ENCODE peak calls at places on chromosomes 3 and 15, in seven cellular contexts. V is heart left ventricle; H is cardiac muscle cell; U is MG63; A is dorsolateral prefrontal cortex; G is activated CD8-positive, alpha-beta memory T cell treated with anti-CD3 and anti-CD28 coated beads for 4 hours; K is AG10803. R is an unnamed sample.

GRCh38 chr3:57652203-57652602 is 40.7 kb downstream of the DENND6A start:
- DNase-seq in V (no peak), H (peak), U (no peak), A (no peak), G (no peak), K (no peak), R (no peak)

GRCh38 chr15:90205886-90206285 is 4.8 kb downstream of the SEMA4B start:
- DNase-seq in V (no peak), H (no peak), U (no peak), A (no peak), G (no peak), K (no peak), R (no peak)

GRCh38 chr15:98035134-98035533 is 74.6 kb downstream of the ARRDC4 start:
- DNase-seq in V (no peak), H (no peak), U (no peak), A (no peak), G (no peak), K (no peak), R (no peak)

GRCh38 chr3:139427283-139428060 is 38.0 kb upstream of the COPB2 start:
- DNase-seq in V (no peak), H (peak), U (no peak), A (no peak), G (no peak), K (peak), R (no peak)

GRCh38 chr3:124778061-124778460 is 47.8 kb downstream of the UMPS start:
- DNase-seq in V (no peak), H (no peak), U (no peak), A (no peak), G (no peak), K (no peak), R (no peak)

GRCh38 chr3:11568503-11569155 is 75.1 kb downstream of the VGLL4 start:
- DNase-seq in V (peak), H (peak), U (peak), A (peak), G (no peak), K (peak), R (no peak)

GRCh38 chr15:34023932-34024331 is 15.1 kb downstream of the AVEN start:
- DNase-seq in V (no peak), H (peak), U (no peak), A (no peak), G (no peak), K (peak), R (no peak)

GRCh38 chr3:151576524-151576923 is 115.7 kb upstream of the IGSF10 start:
- DNase-seq in V (no peak), H (no peak), U (no peak), A (no peak), G (no peak), K (no peak), R (no peak)

GRCh38 chr3:171358171-171358890 is 101.9 kb downstream of the TNIK start:
- DNase-seq in V (no peak), H (no peak), U (no peak), A (no peak), G (no peak), K (no peak), R (no peak)

GRCh38 chr3:54047568-54047967 is 74.8 kb upstream of the CACNA2D3 start:
- DNase-seq in V (no peak), H (peak), U (no peak), A (no peak), G (no peak), K (no peak), R (no peak)

GRCh38 chr3:179732661-179733348 is 80.0 kb downstream of the USP13 start:
- DNase-seq in V (peak), H (no peak), U (peak), A (no peak), G (no peak), K (no peak), R (no peak)

GRCh38 chr3:141280690-141281089 is 49.1 kb downstream of the PXYLP1 start:
- DNase-seq in V (no peak), H (no peak), U (peak), A (no peak), G (no peak), K (no peak), R (no peak)